ENCODE peak calls at places on chromosomes 5 and 9, in four cellular contexts. I, J, K and H are unnamed samples.

GRCh38 chr5:42982107-42982622 is 58.0 kb downstream of the ANXA2R start:
- DNase-seq in I (no peak), J (no peak), K (peak; percentile 21), H (no peak)

GRCh38 chr9:137429546-137429890 is 6.3 kb downstream of the NOXA1 start:
- DNase-seq in I (no peak), J (no peak), K (no peak), H (no peak)

GRCh38 chr5:117982691-117983090 is 1005.7 kb downstream of the DTWD2 start:
- DNase-seq in I (no peak), J (no peak), K (peak; percentile 5), H (no peak)

GRCh38 chr5:75214928-75215327 is 21.8 kb downstream of the ANKRD31 start:
- DNase-seq in I (no peak), J (no peak), K (peak; percentile 10), H (no peak)

GRCh38 chr9:128304151-128304970 is 17.9 kb downstream of the TRUB2 start:
- DNase-seq in I (no peak), J (no peak), K (no peak), H (no peak)

GRCh38 chr9:106438928-106439327 is 424.0 kb upstream of the ZNF462 start:
- DNase-seq in I (no peak), J (no peak), K (no peak), H (no peak)

GRCh38 chr9:134546746-134547145 is 94.9 kb upstream of the COL5A1 start:
- DNase-seq in I (no peak), J (no peak), K (no peak), H (no peak)

GRCh38 chr9:124694394-124695279 is 76.5 kb downstream of the NR6A1 start:
- DNase-seq in I (no peak), J (no peak), K (no peak), H (no peak)

GRCh38 chr9:134258332-134258731 is 67.9 kb upstream of the RXRA start:
- DNase-seq in I (no peak), J (peak; percentile 22), K (no peak), H (no peak)

GRCh38 chr9:76452839-76453238 is 6.1 kb upstream of the GCNT1 start:
- DNase-seq in I (no peak), J (no peak), K (no peak), H (no peak)

GRCh38 chr5:147534172-147534951 is 24.5 kb upstream of the DPYSL3 start:
- DNase-seq in I (no peak), J (no peak), K (no peak), H (no peak)

DNA sequence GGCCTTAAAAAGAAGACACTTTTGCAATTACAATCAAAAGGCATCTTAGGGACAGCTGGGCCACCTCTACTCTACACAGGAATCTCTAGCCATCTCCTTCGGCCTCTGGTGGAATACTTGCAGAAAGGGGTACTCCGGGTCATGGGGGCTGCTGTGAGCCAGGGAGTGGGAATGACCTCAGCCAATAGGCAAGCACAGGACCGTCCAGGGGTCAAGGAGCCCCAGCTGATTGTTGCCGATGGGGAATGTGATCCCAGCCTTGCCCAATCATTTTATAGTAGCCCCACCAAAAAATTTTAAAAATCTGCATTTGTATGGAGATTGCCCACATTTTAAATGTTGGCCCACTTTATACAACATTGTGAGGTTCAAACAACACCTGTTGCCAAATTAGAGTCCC is 16.9 kb upstream of the SLC36A3 start:
- DNase-seq in I (no peak), J (no peak), K (no peak), H (no peak)
- H3K27ac ChIP-seq in I (no peak overlapping the region), J (no peak overlapping the region), K (no peak overlapping the region), H (no peak overlapping the region)

GRCh38 chr5:135997936-135998335 is 30.9 kb upstream of the TGFBI start:
- DNase-seq in I (no peak), J (no peak), K (no peak), H (no peak)

GRCh38 chr5:135993894-135994514 is 34.8 kb upstream of the TGFBI start:
- DNase-seq in I (no peak), J (no peak), K (peak; percentile 45), H (no peak)

GRCh38 chr5:135995979-135996378 is 32.8 kb upstream of the TGFBI start:
- DNase-seq in I (no peak), J (no peak), K (no peak), H (no peak)

GRCh38 chr5:135998889-135999288 is 29.9 kb upstream of the TGFBI start:
- DNase-seq in I (no peak), J (no peak), K (no peak), H (no peak)

GRCh38 chr5:135996611-135997010 is 32.2 kb upstream of the TGFBI start:
- DNase-seq in I (no peak), J (no peak), K (no peak), H (no peak)
- H3K27ac ChIP-seq in I (no peak overlapping the region), J (no peak overlapping the region), K (no peak overlapping the region), H (no peak overlapping the region)

GRCh38 chr9:110753734-110754231 is 85.2 kb downstream of the MUSK start:
- DNase-seq in I (no peak), J (no peak), K (no peak), H (no peak)

GRCh38 chr9:110748251-110748893 is 79.8 kb downstream of the MUSK start:
- DNase-seq in I (no peak), J (no peak), K (no peak), H (no peak)

GRCh38 chr9:110755179-110755578 is 86.6 kb downstream of the MUSK start:
- DNase-seq in I (no peak), J (no peak), K (no peak), H (no peak)

GRCh38 chr9:110750272-110750671 is 81.7 kb downstream of the MUSK start:
- DNase-seq in I (no peak), J (no peak), K (no peak), H (no peak)

DNA sequence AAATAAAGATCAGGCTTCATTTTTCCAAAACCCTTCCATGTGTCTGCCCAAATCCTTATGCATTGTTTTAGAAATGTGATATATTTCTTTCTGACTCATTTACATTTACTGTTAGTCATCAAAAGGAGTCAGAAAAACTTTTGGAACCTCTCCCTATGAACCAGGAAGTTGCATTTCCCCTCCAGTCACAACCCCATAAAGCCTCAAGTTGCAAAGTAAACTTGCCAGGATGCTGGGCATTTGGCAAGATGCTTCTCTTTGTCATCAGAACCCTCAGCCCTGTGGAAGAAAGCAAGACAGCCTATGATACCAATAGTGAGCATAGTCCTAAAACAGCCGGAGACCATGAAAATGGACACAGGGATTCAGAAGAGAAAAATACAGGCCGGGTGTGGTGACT is 84.2 kb downstream of the MUSK start:
- DNase-seq in I (no peak), J (no peak), K (no peak), H (no peak)
- H3K27ac ChIP-seq in I (no peak overlapping the region), J (no peak overlapping the region), K (peak overlapping the region; percentile 19), H (no peak overlapping the region)

DNA sequence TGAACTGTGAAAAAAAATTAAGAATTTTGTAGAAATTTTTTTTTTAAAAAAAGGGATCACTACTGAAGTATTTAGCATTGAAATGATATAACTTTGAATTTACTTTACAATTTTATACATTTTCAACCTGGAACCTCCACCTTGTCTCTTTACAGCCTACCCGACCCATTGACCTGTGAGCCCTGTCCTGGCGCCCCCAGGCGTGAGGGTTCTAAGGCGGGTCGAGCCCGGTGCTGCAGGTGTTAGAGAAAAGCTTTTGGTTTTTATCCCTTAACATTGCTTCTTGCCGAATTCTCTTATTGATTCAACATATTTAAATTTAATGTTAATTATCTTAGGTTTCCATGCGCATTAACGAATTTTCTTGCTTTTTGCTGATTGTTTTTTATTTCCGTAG is 561 bp upstream of the ZNF782 start:
- DNase-seq in I (no peak), J (no peak), K (no peak), H (no peak)
- H3K27ac ChIP-seq in I (no peak overlapping the region), J (no peak overlapping the region), K (no peak overlapping the region), H (no peak overlapping the region)

GRCh38 chr5:158855510-158855909 is 244.2 kb downstream of the EBF1 start:
- DNase-seq in I (no peak), J (no peak), K (no peak), H (no peak)

GRCh38 chr5:158849219-158849791 is 250.4 kb downstream of the EBF1 start:
- DNase-seq in I (no peak), J (no peak), K (no peak), H (no peak)

GRCh38 chr5:158851488-158851887 is 248.2 kb downstream of the EBF1 start:
- DNase-seq in I (no peak), J (no peak), K (no peak), H (no peak)

GRCh38 chr5:158856295-158856694 is 243.4 kb downstream of the EBF1 start:
- DNase-seq in I (no peak), J (no peak), K (no peak), H (no peak)

DNA sequence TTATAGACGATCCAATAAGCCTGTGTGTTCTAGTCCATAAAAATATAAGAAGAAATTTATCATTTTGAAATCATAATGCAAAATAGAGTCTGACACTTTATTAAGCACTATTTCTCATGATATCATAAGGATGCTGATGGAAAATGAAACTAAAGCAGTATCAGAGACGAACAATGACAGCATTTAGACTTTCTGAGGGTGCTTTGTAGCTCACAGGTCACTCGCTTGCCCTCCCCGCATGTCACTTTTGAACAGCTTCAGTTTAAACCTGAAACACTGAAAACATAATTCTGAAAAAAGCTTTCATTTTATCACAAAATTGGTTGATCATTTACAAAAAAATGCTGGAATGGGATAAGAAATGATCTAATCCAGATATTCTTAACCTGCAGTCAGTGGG is 247.1 kb downstream of the EBF1 start:
- DNase-seq in I (no peak), J (no peak), K (no peak), H (no peak)
- H3K27ac ChIP-seq in I (no peak overlapping the region), J (no peak overlapping the region), K (no peak overlapping the region), H (no peak overlapping the region)